ENCODE peak calls at places on chromosomes 2 and 18, in seven cellular contexts. One of them, this sample, is unnamed.

GRCh38 chr2:74005786-74006185 is 21.1 kb downstream of the TET3 start:
- DNase-seq in dorsolateral prefrontal cortex: no peak
- DNase-seq in epithelial cell of proximal tubule: no peak
- DNase-seq in AG09309: no peak
- DNase-seq in suprapubic skin: no peak
- DNase-seq in spleen: peak; percentile 29
- DNase-seq in bronchial epithelial cell: no peak
- DNase-seq in this sample: peak; percentile 46

GRCh38 chr2:74290466-74291216 is 52.6 kb downstream of the SLC4A5 start:
- DNase-seq in dorsolateral prefrontal cortex: no peak
- DNase-seq in suprapubic skin: no peak
- DNase-seq in epithelial cell of proximal tubule: no peak
- DNase-seq in AG09309: no peak
- DNase-seq in spleen: peak; percentile 84
- DNase-seq in bronchial epithelial cell: no peak
- DNase-seq in this sample: no peak

GRCh38 chr2:64273524-64274398 is 129.5 kb upstream of the PELI1 start:
- DNase-seq in spleen: no peak
- DNase-seq in suprapubic skin: peak; percentile 80
- DNase-seq in dorsolateral prefrontal cortex: no peak
- DNase-seq in bronchial epithelial cell: peak; percentile 94
- DNase-seq in epithelial cell of proximal tubule: peak; percentile 91
- DNase-seq in AG09309: peak; percentile 73
- DNase-seq in this sample: no peak

GRCh38 chr2:11169333-11169732 is 14.1 kb downstream of the SLC66A3 start:
- DNase-seq in bronchial epithelial cell: no peak
- DNase-seq in suprapubic skin: no peak
- DNase-seq in AG09309: no peak
- DNase-seq in epithelial cell of proximal tubule: no peak
- DNase-seq in dorsolateral prefrontal cortex: no peak
- DNase-seq in spleen: peak; percentile 71
- DNase-seq in this sample: no peak

GRCh38 chr2:109432421-109432820 is 181.3 kb downstream of the SEPTIN10 start:
- DNase-seq in dorsolateral prefrontal cortex: no peak
- DNase-seq in AG09309: no peak
- DNase-seq in suprapubic skin: peak; percentile 51
- DNase-seq in bronchial epithelial cell: no peak
- DNase-seq in epithelial cell of proximal tubule: no peak
- DNase-seq in spleen: peak; percentile 69
- DNase-seq in this sample: no peak

GRCh38 chr2:56102098-56102497 is 81.7 kb upstream of the CCDC85A start:
- DNase-seq in epithelial cell of proximal tubule: no peak
- DNase-seq in suprapubic skin: no peak
- DNase-seq in AG09309: no peak
- DNase-seq in spleen: no peak
- DNase-seq in dorsolateral prefrontal cortex: no peak
- DNase-seq in bronchial epithelial cell: no peak
- DNase-seq in this sample: no peak

GRCh38 chr2:19874726-19875125 is 27.1 kb downstream of the TTC32 start:
- DNase-seq in suprapubic skin: no peak
- DNase-seq in dorsolateral prefrontal cortex: no peak
- DNase-seq in AG09309: no peak
- DNase-seq in spleen: no peak
- DNase-seq in epithelial cell of proximal tubule: no peak
- DNase-seq in bronchial epithelial cell: no peak
- DNase-seq in this sample: peak; percentile 33

GRCh38 chr18:10006261-10006903 is 92.6 kb downstream of the VAPA start:
- DNase-seq in suprapubic skin: no peak
- DNase-seq in dorsolateral prefrontal cortex: no peak
- DNase-seq in epithelial cell of proximal tubule: no peak
- DNase-seq in AG09309: no peak
- DNase-seq in spleen: no peak
- DNase-seq in bronchial epithelial cell: peak; percentile 39
- DNase-seq in this sample: no peak

GRCh38 chr2:149021271-149021719 is 17.2 kb upstream of the LYPD6B start:
- DNase-seq in AG09309: no peak
- DNase-seq in spleen: no peak
- DNase-seq in epithelial cell of proximal tubule: no peak
- DNase-seq in suprapubic skin: no peak
- DNase-seq in dorsolateral prefrontal cortex: no peak
- DNase-seq in bronchial epithelial cell: no peak
- DNase-seq in this sample: no peak

GRCh38 chr2:37623971-37624897 is 47.2 kb downstream of the CDC42EP3 start:
- DNase-seq in suprapubic skin: no peak
- DNase-seq in epithelial cell of proximal tubule: no peak
- DNase-seq in dorsolateral prefrontal cortex: no peak
- DNase-seq in spleen: no peak
- DNase-seq in bronchial epithelial cell: peak; percentile 95
- DNase-seq in AG09309: no peak
- DNase-seq in this sample: no peak

GRCh38 chr18:3008546-3008945 is 4.4 kb downstream of the LPIN2 start:
- DNase-seq in dorsolateral prefrontal cortex: no peak
- DNase-seq in suprapubic skin: no peak
- DNase-seq in bronchial epithelial cell: peak; percentile 66
- DNase-seq in AG09309: peak; percentile 38
- DNase-seq in epithelial cell of proximal tubule: no peak
- DNase-seq in spleen: no peak
- DNase-seq in this sample: no peak

GRCh38 chr2:184363213-184363612 is 235.1 kb upstream of the ZNF804A start:
- DNase-seq in epithelial cell of proximal tubule: no peak
- DNase-seq in bronchial epithelial cell: no peak
- DNase-seq in dorsolateral prefrontal cortex: no peak
- DNase-seq in suprapubic skin: no peak
- DNase-seq in AG09309: no peak
- DNase-seq in spleen: no peak
- DNase-seq in this sample: no peak

GRCh38 chr2:84970266-84970955 is 550 bp upstream of the KCMF1 start:
- DNase-seq in AG09309: no peak
- DNase-seq in dorsolateral prefrontal cortex: peak; percentile 57
- DNase-seq in bronchial epithelial cell: peak; percentile 32
- DNase-seq in spleen: peak; percentile 95
- DNase-seq in epithelial cell of proximal tubule: no peak
- DNase-seq in suprapubic skin: peak; percentile 83
- DNase-seq in this sample: peak; percentile 82

GRCh38 chr2:30287857-30288513 is 56.7 kb downstream of the LBH start:
- DNase-seq in epithelial cell of proximal tubule: no peak
- DNase-seq in bronchial epithelial cell: no peak
- DNase-seq in spleen: no peak
- DNase-seq in dorsolateral prefrontal cortex: no peak
- DNase-seq in suprapubic skin: no peak
- DNase-seq in AG09309: no peak
- DNase-seq in this sample: no peak

GRCh38 chr2:132577693-132578092 is 92.3 kb downstream of the LYPD1 start:
- DNase-seq in spleen: no peak
- DNase-seq in bronchial epithelial cell: no peak
- DNase-seq in suprapubic skin: no peak
- DNase-seq in AG09309: no peak
- DNase-seq in dorsolateral prefrontal cortex: no peak
- DNase-seq in epithelial cell of proximal tubule: no peak
- DNase-seq in this sample: no peak

GRCh38 chr2:38406597-38407110 is 29.6 kb upstream of the ATL2 start:
- DNase-seq in dorsolateral prefrontal cortex: no peak
- DNase-seq in suprapubic skin: no peak
- DNase-seq in epithelial cell of proximal tubule: no peak
- DNase-seq in bronchial epithelial cell: no peak
- DNase-seq in AG09309: no peak
- DNase-seq in spleen: no peak
- DNase-seq in this sample: no peak

GRCh38 chr18:23053756-23054457 is 81.4 kb upstream of the CABLES1 start:
- DNase-seq in suprapubic skin: no peak
- DNase-seq in AG09309: peak; percentile 62
- DNase-seq in bronchial epithelial cell: no peak
- DNase-seq in dorsolateral prefrontal cortex: no peak
- DNase-seq in spleen: no peak
- DNase-seq in epithelial cell of proximal tubule: no peak
- DNase-seq in this sample: no peak

GRCh38 chr2:163717993-163718680 is 17.7 kb downstream of the FIGN start:
- DNase-seq in dorsolateral prefrontal cortex: no peak
- DNase-seq in AG09309: no peak
- DNase-seq in bronchial epithelial cell: no peak
- DNase-seq in epithelial cell of proximal tubule: no peak
- DNase-seq in spleen: no peak
- DNase-seq in suprapubic skin: no peak
- DNase-seq in this sample: no peak

GRCh38 chr2:44578401-44579135 is 216.8 kb downstream of the CAMKMT start:
- DNase-seq in bronchial epithelial cell: peak; percentile 94
- DNase-seq in suprapubic skin: no peak
- DNase-seq in spleen: no peak
- DNase-seq in AG09309: peak; percentile 69
- DNase-seq in dorsolateral prefrontal cortex: no peak
- DNase-seq in epithelial cell of proximal tubule: peak; percentile 13
- DNase-seq in this sample: no peak

GRCh38 chr2:65553504-65554074 is 121.2 kb upstream of the SPRED2 start:
- DNase-seq in suprapubic skin: no peak
- DNase-seq in dorsolateral prefrontal cortex: no peak
- DNase-seq in AG09309: no peak
- DNase-seq in epithelial cell of proximal tubule: no peak
- DNase-seq in bronchial epithelial cell: no peak
- DNase-seq in spleen: no peak
- DNase-seq in this sample: no peak

DNA sequence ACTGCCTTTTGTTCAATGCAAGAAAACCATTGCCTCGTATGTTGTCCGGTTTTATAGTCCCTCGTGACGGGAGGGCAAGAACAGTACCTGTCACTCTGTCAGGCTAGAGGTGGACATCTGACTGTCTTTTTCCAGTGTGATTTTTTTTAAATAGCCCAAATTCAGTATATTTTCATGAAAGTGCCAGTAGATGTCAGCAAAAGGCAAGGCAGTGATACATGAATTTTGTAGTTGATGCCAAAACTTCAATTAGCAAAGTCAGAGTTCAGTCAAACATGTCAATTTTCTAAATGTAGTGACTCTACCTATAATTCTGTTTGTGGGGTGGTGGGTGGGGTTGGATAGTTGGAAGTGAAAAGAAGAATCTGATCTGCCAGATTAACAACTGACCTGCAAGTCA is 296.0 kb upstream of the MC4R start:
- DNase-seq in spleen: no peak
- DNase-seq in dorsolateral prefrontal cortex: no peak
- DNase-seq in suprapubic skin: no peak
- DNase-seq in bronchial epithelial cell: no peak
- DNase-seq in epithelial cell of proximal tubule: no peak
- DNase-seq in AG09309: no peak
- DNase-seq in this sample: no peak
- TF ChIP-seq CTCF in spleen: no peak
- TF ChIP-seq CTCF in dorsolateral prefrontal cortex: no peak
- TF ChIP-seq CTCF in suprapubic skin: no peak
- TF ChIP-seq CTCF in bronchial epithelial cell: peak; percentile 13
- TF ChIP-seq CTCF in epithelial cell of proximal tubule: peak; percentile 14
- TF ChIP-seq CTCF in AG09309: peak; percentile 6
- TF ChIP-seq CTCF in this sample: no peak

GRCh38 chr2:104736026-104736425 is 117.9 kb upstream of the POU3F3 start:
- DNase-seq in epithelial cell of proximal tubule: no peak
- DNase-seq in spleen: no peak
- DNase-seq in AG09309: no peak
- DNase-seq in suprapubic skin: no peak
- DNase-seq in dorsolateral prefrontal cortex: no peak
- DNase-seq in bronchial epithelial cell: no peak
- DNase-seq in this sample: no peak

GRCh38 chr2:104733544-104733943 is 120.4 kb upstream of the POU3F3 start:
- DNase-seq in dorsolateral prefrontal cortex: no peak
- DNase-seq in spleen: no peak
- DNase-seq in epithelial cell of proximal tubule: no peak
- DNase-seq in suprapubic skin: no peak
- DNase-seq in AG09309: no peak
- DNase-seq in bronchial epithelial cell: no peak
- DNase-seq in this sample: no peak

DNA sequence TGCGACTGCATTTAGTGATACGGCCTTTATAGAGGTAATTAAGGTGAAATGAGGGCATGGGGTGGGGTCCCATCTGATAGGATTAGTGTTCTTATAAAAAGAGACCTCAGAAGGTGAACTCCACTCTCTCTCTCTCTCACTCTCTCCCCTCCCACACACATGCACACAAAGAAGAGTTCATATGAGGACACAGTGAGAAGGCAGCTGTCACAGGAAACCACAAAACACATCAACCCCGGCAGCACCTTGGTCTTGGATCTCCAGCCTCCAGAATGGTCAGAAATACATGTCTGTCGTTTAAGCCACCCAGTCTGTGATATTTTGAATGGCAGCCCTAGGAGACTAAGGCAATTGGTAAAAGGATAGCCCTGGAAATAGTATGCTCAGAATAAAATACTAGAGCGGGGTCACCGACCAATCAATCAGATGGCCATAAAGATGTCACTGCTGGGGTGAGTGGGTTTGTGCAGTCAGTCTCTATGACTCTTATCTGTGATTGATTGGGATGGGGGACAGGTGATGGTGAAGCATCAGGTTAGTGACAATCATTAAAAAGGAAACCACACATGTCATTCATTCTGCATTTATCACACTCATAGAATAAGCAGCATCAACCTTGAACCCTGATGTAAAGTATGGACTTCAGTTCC is 118.9 kb upstream of the POU3F3 start:
- DNase-seq in epithelial cell of proximal tubule: no peak
- DNase-seq in spleen: no peak
- DNase-seq in bronchial epithelial cell: no peak
- DNase-seq in AG09309: no peak
- DNase-seq in dorsolateral prefrontal cortex: no peak
- DNase-seq in suprapubic skin: no peak
- DNase-seq in this sample: no peak
- H3K4me3 ChIP-seq in epithelial cell of proximal tubule: no peak overlapping the region
- H3K4me3 ChIP-seq in spleen: no peak overlapping the region
- H3K4me3 ChIP-seq in bronchial epithelial cell: no peak overlapping the region
- H3K4me3 ChIP-seq in AG09309: no peak overlapping the region
- H3K4me3 ChIP-seq in dorsolateral prefrontal cortex: no peak overlapping the region
- H3K4me3 ChIP-seq in suprapubic skin: no peak overlapping the region
- H3K4me3 ChIP-seq in this sample: no peak overlapping the region

GRCh38 chr2:234257859-234258561 is 207.5 kb downstream of the SPP2 start:
- DNase-seq in spleen: peak; percentile 58
- DNase-seq in dorsolateral prefrontal cortex: peak; percentile 40
- DNase-seq in AG09309: peak; percentile 95
- DNase-seq in epithelial cell of proximal tubule: peak; percentile 92
- DNase-seq in bronchial epithelial cell: peak; percentile 97
- DNase-seq in suprapubic skin: peak; percentile 81
- DNase-seq in this sample: no peak
- TF ChIP-seq CTCF in spleen: no peak
- TF ChIP-seq CTCF in dorsolateral prefrontal cortex: no peak
- TF ChIP-seq CTCF in AG09309: peak; percentile 80
- TF ChIP-seq CTCF in epithelial cell of proximal tubule: peak; percentile 92
- TF ChIP-seq CTCF in bronchial epithelial cell: peak; percentile 87
- TF ChIP-seq CTCF in suprapubic skin: peak; percentile 29
- TF ChIP-seq CTCF in this sample: no peak

DNA sequence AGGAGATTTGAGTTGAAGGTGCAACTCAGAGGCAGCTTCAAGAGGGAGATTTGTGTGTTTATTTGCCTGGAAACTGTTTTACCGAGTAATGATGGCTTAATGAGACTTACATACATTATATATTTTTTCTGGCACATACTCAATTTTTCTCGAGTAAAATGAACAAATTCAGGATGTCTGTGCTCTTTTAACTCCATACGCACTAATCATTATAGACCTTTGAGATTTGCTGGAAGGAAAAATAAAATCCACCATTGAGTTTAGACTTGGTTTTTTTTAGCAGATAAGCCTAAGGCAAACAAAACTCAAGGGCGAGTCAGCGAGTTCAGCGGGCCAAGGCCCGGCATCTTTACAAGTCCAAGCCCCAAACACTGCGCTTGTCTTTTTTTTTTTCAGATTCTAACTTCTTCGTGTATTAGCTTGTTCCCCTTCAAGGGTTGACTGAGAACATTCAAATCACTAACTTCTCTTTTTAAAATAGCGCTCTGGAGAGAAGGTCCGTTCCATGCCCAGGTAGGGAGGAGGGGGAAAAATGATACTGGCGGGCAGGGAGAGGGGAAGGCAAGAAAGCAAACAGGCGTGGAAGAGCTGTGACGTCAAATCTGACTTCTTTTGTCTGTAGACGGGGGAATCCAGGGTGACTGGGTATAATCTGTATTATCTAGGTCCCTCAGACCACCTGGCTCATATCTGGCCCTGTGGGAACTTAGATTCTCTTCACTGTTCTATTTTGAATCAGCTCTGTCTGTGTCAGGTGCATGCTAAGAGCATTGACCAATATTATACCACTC is 72.7 kb upstream of the MAP3K20 start:
- DNase-seq in dorsolateral prefrontal cortex: no peak
- DNase-seq in AG09309: no peak
- DNase-seq in suprapubic skin: no peak
- DNase-seq in bronchial epithelial cell: peak; percentile 29
- DNase-seq in spleen: no peak
- DNase-seq in epithelial cell of proximal tubule: no peak
- DNase-seq in this sample: no peak
- H3K4me3 ChIP-seq in dorsolateral prefrontal cortex: no peak overlapping the region
- H3K4me3 ChIP-seq in AG09309: no peak overlapping the region
- H3K4me3 ChIP-seq in suprapubic skin: no peak overlapping the region
- H3K4me3 ChIP-seq in bronchial epithelial cell: no peak overlapping the region
- H3K4me3 ChIP-seq in spleen: no peak overlapping the region
- H3K4me3 ChIP-seq in epithelial cell of proximal tubule: no peak overlapping the region
- H3K4me3 ChIP-seq in this sample: no peak overlapping the region

This sample was measured in coronary artery.